ENCODE peak calls at places on chromosomes 3 and 15, in nine cellular contexts. Y is NCI-H1436; Z is heart left ventricle; X is lower lobe of right lung; H is activated naive CD4-positive, alpha-beta T cell; C is tibial nerve; Q is dermis microvascular lymphatic vessel endothelial cell; L is stomach; S is transverse colon. W is an unnamed sample.

GRCh38 chr3:43624619-43625305 is 3.0 kb upstream of the ANO10 start:
- DNase-seq in Y (no peak), Z (no peak), X (no peak), H (no peak), C (no peak), Q (no peak), L (no peak), S (no peak), W (no peak)

GRCh38 chr15:45402955-45403892 is 24.9 kb upstream of the GATM start:
- DNase-seq in Y (no peak), Z (peak; percentile 34), X (peak; percentile 69), H (no peak), C (no peak), Q (peak; percentile 58), L (peak; percentile 42), S (peak; percentile 48), W (peak; percentile 37)

GRCh38 chr3:60240558-60240957 is 1010.7 kb downstream of the FHIT start:
- DNase-seq in Y (peak; percentile 27), Z (no peak), X (no peak), H (no peak), C (no peak), Q (no peak), L (no peak), S (peak; percentile 15), W (no peak)

GRCh38 chr15:59751552-59752413 is 62.7 kb upstream of the BNIP2 start:
- DNase-seq in Y (no peak), Z (no peak), X (no peak), H (no peak), C (no peak), Q (peak; percentile 2), L (no peak), S (no peak), W (no peak)

GRCh38 chr15:68528891-68529290 is 49.9 kb upstream of the CORO2B start:
- DNase-seq in Y (no peak), Z (no peak), X (no peak), H (no peak), C (no peak), Q (peak; percentile 82), L (no peak), S (no peak), W (no peak)

GRCh38 chr3:128469584-128469983 is 2.9 kb upstream of the DNAJB8 start:
- DNase-seq in Y (no peak), Z (no peak), X (no peak), H (no peak), C (no peak), Q (no peak), L (no peak), S (no peak), W (no peak)

GRCh38 chr3:126024049-126024854 is 55.3 kb downstream of the ROPN1B start:
- DNase-seq in Y (no peak), Z (no peak), X (no peak), H (no peak), C (no peak), Q (no peak), L (no peak), S (no peak), W (no peak)

GRCh38 chr3:98567646-98568280 is 25.6 kb downstream of the CPOX start:
- DNase-seq in Y (no peak), Z (no peak), X (no peak), H (no peak), C (no peak), Q (no peak), L (no peak), S (no peak), W (no peak)

GRCh38 chr3:144549161-144549560 is 577.5 kb downstream of the DIPK2A start:
- DNase-seq in Y (no peak), Z (no peak), X (no peak), H (no peak), C (no peak), Q (no peak), L (no peak), S (no peak), W (no peak)

GRCh38 chr15:44033894-44034293 is 161.2 kb downstream of the FRMD5 start:
- DNase-seq in Y (no peak), Z (no peak), X (no peak), H (no peak), C (peak; percentile 39), Q (peak; percentile 93), L (no peak), S (no peak), W (no peak)

GRCh38 chr3:148126962-148127361 is 570.7 kb upstream of the AGTR1 start:
- DNase-seq in Y (no peak), Z (no peak), X (no peak), H (no peak), C (no peak), Q (no peak), L (no peak), S (no peak), W (no peak)

GRCh38 chr3:183503738-183504137 is 51.8 kb downstream of the KLHL6 start:
- DNase-seq in Y (no peak), Z (no peak), X (no peak), H (no peak), C (no peak), Q (peak; percentile 18), L (no peak), S (no peak), W (no peak)

GRCh38 chr3:128311441-128311844 is 155.2 kb downstream of the DNAJB8 start:
- DNase-seq in Y (no peak), Z (peak; percentile 73), X (no peak), H (no peak), C (no peak), Q (no peak), L (no peak), S (no peak), W (peak; percentile 65)

GRCh38 chr15:52164631-52165265 is 26.4 kb downstream of the GNB5 start:
- DNase-seq in Y (no peak), Z (no peak), X (no peak), H (no peak), C (no peak), Q (no peak), L (no peak), S (no peak), W (no peak)

GRCh38 chr3:11530153-11530721 is 113.5 kb downstream of the VGLL4 start:
- DNase-seq in Y (peak; percentile 23), Z (peak; percentile 47), X (no peak), H (no peak), C (no peak), Q (no peak), L (no peak), S (no peak), W (peak; percentile 28)

GRCh38 chr3:16181361-16181760 is 6.9 kb downstream of the GALNT15 start:
- DNase-seq in Y (no peak), Z (no peak), X (peak; percentile 83), H (no peak), C (peak; percentile 89), Q (no peak), L (peak; percentile 29), S (peak; percentile 50), W (peak; percentile 34)

GRCh38 chr3:134666885-134667284 is 16.1 kb upstream of the KY start:
- DNase-seq in Y (no peak), Z (no peak), X (no peak), H (no peak), C (no peak), Q (no peak), L (no peak), S (no peak), W (no peak)